ENCODE peak calls at places on chromosomes 3 and 15, in ten cellular contexts. One of them, this sample, is unnamed.

GRCh38 chr3:16770021-16770420 is 114.7 kb upstream of the PLCL2 start:
- DNase-seq in A549: no peak
- DNase-seq in AG09309: no peak
- DNase-seq in HFF-Myc: no peak
- DNase-seq in prostate gland: no peak
- DNase-seq in GM23248: no peak
- DNase-seq in esophagus squamous epithelium: no peak
- DNase-seq in effector memory CD4-positive, alpha-beta T cell: no peak
- DNase-seq in kidney: no peak
- DNase-seq in AG04449: no peak
- DNase-seq in this sample: no peak

GRCh38 chr3:186668426-186668825 is 2.6 kb downstream of the HRG start:
- DNase-seq in esophagus squamous epithelium: no peak
- DNase-seq in effector memory CD4-positive, alpha-beta T cell: no peak
- DNase-seq in GM23248: no peak
- DNase-seq in kidney: no peak
- DNase-seq in A549: no peak
- DNase-seq in AG04449: no peak
- DNase-seq in HFF-Myc: no peak
- DNase-seq in AG09309: no peak
- DNase-seq in prostate gland: no peak
- DNase-seq in this sample: no peak

GRCh38 chr15:88913017-88913849 is at the start of gene MFGE8:
- DNase-seq in effector memory CD4-positive, alpha-beta T cell: peak
- DNase-seq in esophagus squamous epithelium: no peak
- DNase-seq in AG09309: peak
- DNase-seq in A549: peak
- DNase-seq in AG04449: no peak
- DNase-seq in HFF-Myc: no peak
- DNase-seq in prostate gland: peak
- DNase-seq in GM23248: peak
- DNase-seq in kidney: peak
- DNase-seq in this sample: no peak

GRCh38 chr15:66592505-66593218 is 26.9 kb upstream of the LCTL start:
- DNase-seq in kidney: peak
- DNase-seq in A549: no peak
- DNase-seq in AG09309: no peak
- DNase-seq in prostate gland: no peak
- DNase-seq in esophagus squamous epithelium: no peak
- DNase-seq in effector memory CD4-positive, alpha-beta T cell: no peak
- DNase-seq in AG04449: no peak
- DNase-seq in GM23248: no peak
- DNase-seq in HFF-Myc: no peak
- DNase-seq in this sample: no peak

GRCh38 chr3:157718835-157719234 is 215.6 kb upstream of the VEPH1 start:
- DNase-seq in AG09309: no peak
- DNase-seq in AG04449: no peak
- DNase-seq in HFF-Myc: no peak
- DNase-seq in esophagus squamous epithelium: no peak
- DNase-seq in prostate gland: no peak
- DNase-seq in kidney: no peak
- DNase-seq in A549: no peak
- DNase-seq in GM23248: no peak
- DNase-seq in effector memory CD4-positive, alpha-beta T cell: no peak
- DNase-seq in this sample: no peak

GRCh38 chr3:29255854-29256696 is 24.8 kb upstream of the RBMS3 start:
- DNase-seq in AG09309: no peak
- DNase-seq in prostate gland: no peak
- DNase-seq in AG04449: no peak
- DNase-seq in kidney: no peak
- DNase-seq in GM23248: peak
- DNase-seq in esophagus squamous epithelium: no peak
- DNase-seq in A549: no peak
- DNase-seq in HFF-Myc: no peak
- DNase-seq in effector memory CD4-positive, alpha-beta T cell: no peak
- DNase-seq in this sample: no peak

GRCh38 chr3:27720899-27721716 is 1.0 kb downstream of the EOMES start:
- DNase-seq in kidney: peak
- DNase-seq in GM23248: peak
- DNase-seq in esophagus squamous epithelium: no peak
- DNase-seq in prostate gland: no peak
- DNase-seq in A549: peak
- DNase-seq in HFF-Myc: no peak
- DNase-seq in AG04449: no peak
- DNase-seq in effector memory CD4-positive, alpha-beta T cell: no peak
- DNase-seq in AG09309: no peak
- DNase-seq in this sample: no peak

GRCh38 chr15:74630284-74631086 is 14.8 kb downstream of the CLK3 start:
- DNase-seq in prostate gland: no peak
- DNase-seq in effector memory CD4-positive, alpha-beta T cell: no peak
- DNase-seq in A549: no peak
- DNase-seq in AG09309: no peak
- DNase-seq in esophagus squamous epithelium: no peak
- DNase-seq in kidney: no peak
- DNase-seq in AG04449: no peak
- DNase-seq in GM23248: peak
- DNase-seq in HFF-Myc: no peak
- DNase-seq in this sample: no peak

GRCh38 chr3:193592841-193593665 is at the start of gene OPA1:
- DNase-seq in GM23248: peak
- DNase-seq in esophagus squamous epithelium: peak
- DNase-seq in A549: peak
- DNase-seq in kidney: peak
- DNase-seq in prostate gland: peak
- DNase-seq in AG09309: peak
- DNase-seq in AG04449: peak
- DNase-seq in HFF-Myc: peak
- DNase-seq in effector memory CD4-positive, alpha-beta T cell: peak
- DNase-seq in this sample: peak

GRCh38 chr15:43955140-43955539 is 128.3 kb downstream of the WDR76 start:
- DNase-seq in A549: no peak
- DNase-seq in effector memory CD4-positive, alpha-beta T cell: no peak
- DNase-seq in GM23248: no peak
- DNase-seq in esophagus squamous epithelium: no peak
- DNase-seq in kidney: no peak
- DNase-seq in HFF-Myc: no peak
- DNase-seq in AG04449: no peak
- DNase-seq in AG09309: no peak
- DNase-seq in prostate gland: no peak
- DNase-seq in this sample: no peak

GRCh38 chr3:48595075-48595525 is at the start of gene COL7A1:
- DNase-seq in effector memory CD4-positive, alpha-beta T cell: no peak
- DNase-seq in prostate gland: no peak
- DNase-seq in kidney: no peak
- DNase-seq in A549: no peak
- DNase-seq in GM23248: peak
- DNase-seq in esophagus squamous epithelium: no peak
- DNase-seq in HFF-Myc: no peak
- DNase-seq in AG04449: no peak
- DNase-seq in AG09309: no peak
- DNase-seq in this sample: no peak

GRCh38 chr3:40310690-40311089 is 1.2 kb downstream of the EIF1B start:
- DNase-seq in kidney: no peak
- DNase-seq in A549: no peak
- DNase-seq in GM23248: peak
- DNase-seq in prostate gland: no peak
- DNase-seq in effector memory CD4-positive, alpha-beta T cell: no peak
- DNase-seq in AG09309: no peak
- DNase-seq in HFF-Myc: no peak
- DNase-seq in AG04449: no peak
- DNase-seq in esophagus squamous epithelium: no peak
- DNase-seq in this sample: no peak

GRCh38 chr3:148464246-148464645 is 233.5 kb upstream of the AGTR1 start:
- DNase-seq in kidney: no peak
- DNase-seq in GM23248: peak
- DNase-seq in esophagus squamous epithelium: no peak
- DNase-seq in A549: no peak
- DNase-seq in AG09309: no peak
- DNase-seq in prostate gland: no peak
- DNase-seq in HFF-Myc: no peak
- DNase-seq in effector memory CD4-positive, alpha-beta T cell: no peak
- DNase-seq in AG04449: no peak
- DNase-seq in this sample: no peak

GRCh38 chr3:143277531-143277930 is 158.0 kb downstream of the CHST2 start:
- DNase-seq in GM23248: no peak
- DNase-seq in prostate gland: no peak
- DNase-seq in HFF-Myc: no peak
- DNase-seq in AG09309: no peak
- DNase-seq in A549: no peak
- DNase-seq in AG04449: no peak
- DNase-seq in esophagus squamous epithelium: no peak
- DNase-seq in kidney: no peak
- DNase-seq in effector memory CD4-positive, alpha-beta T cell: no peak
- DNase-seq in this sample: no peak

GRCh38 chr15:79168922-79169322 is 78.3 kb upstream of the RASGRF1 start:
- DNase-seq in prostate gland: peak
- DNase-seq in esophagus squamous epithelium: no peak
- DNase-seq in GM23248: peak
- DNase-seq in kidney: peak
- DNase-seq in HFF-Myc: no peak
- DNase-seq in effector memory CD4-positive, alpha-beta T cell: no peak
- DNase-seq in AG09309: no peak
- DNase-seq in AG04449: no peak
- DNase-seq in A549: peak
- DNase-seq in this sample: no peak

GRCh38 chr3:77885381-77885780 is 845.5 kb downstream of the ROBO2 start:
- DNase-seq in GM23248: no peak
- DNase-seq in prostate gland: no peak
- DNase-seq in A549: no peak
- DNase-seq in AG09309: no peak
- DNase-seq in esophagus squamous epithelium: no peak
- DNase-seq in AG04449: no peak
- DNase-seq in effector memory CD4-positive, alpha-beta T cell: no peak
- DNase-seq in kidney: no peak
- DNase-seq in HFF-Myc: no peak
- DNase-seq in this sample: no peak

DNA sequence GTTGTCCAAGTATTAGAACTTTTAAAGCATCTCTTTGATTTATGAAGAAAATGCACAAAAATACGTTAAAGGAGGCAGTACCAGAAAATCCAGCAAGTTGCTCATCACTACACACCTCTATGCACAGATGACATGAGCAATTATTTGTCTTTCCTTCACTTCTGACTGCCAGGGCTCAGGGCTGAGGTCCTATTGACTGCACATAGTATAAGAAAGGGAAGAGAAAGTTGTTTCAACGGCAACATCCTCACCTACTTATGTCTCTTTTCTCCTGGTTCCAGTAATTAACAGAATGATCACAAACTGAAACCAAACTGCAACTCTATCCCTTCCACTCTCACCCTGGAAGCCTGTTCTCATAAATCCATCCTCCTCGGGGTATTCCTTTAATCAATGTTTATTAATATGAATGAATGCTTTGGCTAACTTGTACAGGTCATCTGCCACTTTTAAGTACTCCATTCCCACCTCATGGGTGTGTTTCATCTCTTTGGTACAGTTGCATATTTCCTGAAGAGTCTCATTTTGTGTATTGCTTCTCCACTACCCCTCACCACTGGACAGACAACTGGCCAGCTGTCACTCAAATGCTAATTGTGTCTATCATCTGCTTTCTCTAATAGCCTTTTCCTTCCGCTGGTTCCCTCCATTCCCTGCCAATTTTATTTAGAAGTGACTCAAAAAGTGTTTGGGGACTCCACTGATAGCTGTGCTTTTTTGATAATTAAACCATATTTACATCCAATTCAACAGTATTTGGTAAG is 34.5 kb downstream of the RAB27A start:
- DNase-seq in HFF-Myc: no peak
- DNase-seq in AG04449: no peak
- DNase-seq in effector memory CD4-positive, alpha-beta T cell: no peak
- DNase-seq in kidney: no peak
- DNase-seq in GM23248: no peak
- DNase-seq in esophagus squamous epithelium: no peak
- DNase-seq in AG09309: no peak
- DNase-seq in A549: no peak
- DNase-seq in prostate gland: no peak
- DNase-seq in this sample: no peak
- H3K4me3 ChIP-seq in HFF-Myc: no peak
- H3K4me3 ChIP-seq in AG04449: no peak
- H3K4me3 ChIP-seq in effector memory CD4-positive, alpha-beta T cell: peak
- H3K4me3 ChIP-seq in kidney: peak
- H3K4me3 ChIP-seq in GM23248: no peak
- H3K4me3 ChIP-seq in esophagus squamous epithelium: no peak
- H3K4me3 ChIP-seq in AG09309: no peak
- H3K4me3 ChIP-seq in A549: no peak
- H3K4me3 ChIP-seq in prostate gland: no peak
- H3K4me3 ChIP-seq in this sample: no peak

GRCh38 chr3:188490416-188490815 is 336.5 kb downstream of the LPP start:
- DNase-seq in effector memory CD4-positive, alpha-beta T cell: no peak
- DNase-seq in AG09309: no peak
- DNase-seq in prostate gland: no peak
- DNase-seq in GM23248: no peak
- DNase-seq in esophagus squamous epithelium: no peak
- DNase-seq in A549: no peak
- DNase-seq in kidney: no peak
- DNase-seq in AG04449: no peak
- DNase-seq in HFF-Myc: no peak
- DNase-seq in this sample: no peak
- H3K4me3 ChIP-seq in effector memory CD4-positive, alpha-beta T cell: no peak
- H3K4me3 ChIP-seq in AG09309: no peak
- H3K4me3 ChIP-seq in prostate gland: no peak
- H3K4me3 ChIP-seq in GM23248: no peak
- H3K4me3 ChIP-seq in esophagus squamous epithelium: no peak
- H3K4me3 ChIP-seq in A549: no peak
- H3K4me3 ChIP-seq in kidney: no peak
- H3K4me3 ChIP-seq in AG04449: no peak
- H3K4me3 ChIP-seq in HFF-Myc: no peak
- H3K4me3 ChIP-seq in this sample: no peak

DNA sequence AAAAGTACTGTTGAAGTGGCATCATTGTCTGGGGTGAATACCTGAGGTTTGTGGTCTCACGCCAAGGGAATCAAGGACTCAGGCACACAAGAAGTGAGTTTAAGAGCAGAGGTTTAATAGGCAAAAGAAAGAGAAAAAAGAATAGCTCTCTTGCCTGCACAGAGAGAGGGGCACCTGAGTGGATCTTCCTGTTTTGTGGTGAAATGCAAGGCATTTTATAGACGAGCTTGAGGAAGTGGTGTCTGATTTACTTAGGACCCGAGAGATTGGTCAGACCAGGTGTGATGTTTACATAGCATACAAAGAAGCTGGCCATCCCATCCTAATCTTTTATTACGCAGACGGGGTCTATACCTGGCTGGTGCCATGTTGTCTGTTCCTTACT is 13.2 kb downstream of the CCR5 start:
- DNase-seq in prostate gland: no peak
- DNase-seq in AG09309: no peak
- DNase-seq in effector memory CD4-positive, alpha-beta T cell: no peak
- DNase-seq in esophagus squamous epithelium: no peak
- DNase-seq in HFF-Myc: no peak
- DNase-seq in AG04449: no peak
- DNase-seq in kidney: no peak
- DNase-seq in GM23248: no peak
- DNase-seq in A549: no peak
- DNase-seq in this sample: no peak
- H3K4me3 ChIP-seq in prostate gland: no peak
- H3K4me3 ChIP-seq in AG09309: no peak
- H3K4me3 ChIP-seq in effector memory CD4-positive, alpha-beta T cell: no peak
- H3K4me3 ChIP-seq in esophagus squamous epithelium: no peak
- H3K4me3 ChIP-seq in HFF-Myc: no peak
- H3K4me3 ChIP-seq in AG04449: no peak
- H3K4me3 ChIP-seq in kidney: no peak
- H3K4me3 ChIP-seq in GM23248: no peak
- H3K4me3 ChIP-seq in A549: no peak
- H3K4me3 ChIP-seq in this sample: no peak

GRCh38 chr3:36989568-36989967 is 3.4 kb downstream of the EPM2AIP1 start:
- DNase-seq in esophagus squamous epithelium: no peak
- DNase-seq in AG04449: no peak
- DNase-seq in A549: no peak
- DNase-seq in AG09309: no peak
- DNase-seq in prostate gland: no peak
- DNase-seq in HFF-Myc: no peak
- DNase-seq in GM23248: no peak
- DNase-seq in effector memory CD4-positive, alpha-beta T cell: no peak
- DNase-seq in kidney: no peak
- DNase-seq in this sample: no peak
- H3K4me3 ChIP-seq in esophagus squamous epithelium: no peak
- H3K4me3 ChIP-seq in AG04449: no peak
- H3K4me3 ChIP-seq in A549: no peak
- H3K4me3 ChIP-seq in AG09309: no peak
- H3K4me3 ChIP-seq in prostate gland: peak
- H3K4me3 ChIP-seq in HFF-Myc: peak
- H3K4me3 ChIP-seq in GM23248: peak
- H3K4me3 ChIP-seq in effector memory CD4-positive, alpha-beta T cell: no peak
- H3K4me3 ChIP-seq in kidney: no peak
- H3K4me3 ChIP-seq in this sample: peak

This sample was measured in GM12864.